ENCODE peak calls at places on chromosomes 1 and 21, in four cellular contexts. U is fibroblast of mammary gland, L is trophoblast cell, C is SK-N-SH. O is an unnamed sample.

GRCh38 chr1:11938722-11939526 is 4.4 kb downstream of the PLOD1 start:
- DNase-seq in U (no peak), L (no peak), C (peak), O (no peak)

GRCh38 chr21:17527240-17527639 is 14.4 kb downstream of the CXADR start:
- DNase-seq in U (no peak), L (no peak), C (peak), O (peak)

GRCh38 chr1:161885013-161885412 is 118.9 kb downstream of the ATF6 start:
- DNase-seq in U (peak), L (no peak), C (no peak), O (peak)

GRCh38 chr1:224641030-224641429 is 24.9 kb downstream of the CNIH3 start:
- DNase-seq in U (no peak), L (peak), C (no peak), O (no peak)

GRCh38 chr21:41460578-41461527 is 34.8 kb downstream of the MX1 start:
- DNase-seq in U (peak), L (peak), C (peak), O (no peak)

GRCh38 chr1:245715970-245716369 is 561.2 kb downstream of the KIF26B start:
- DNase-seq in U (peak), L (peak), C (no peak), O (no peak)

GRCh38 chr1:79037085-79037484 is 30.6 kb upstream of the ADGRL4 start:
- DNase-seq in U (no peak), L (no peak), C (no peak), O (no peak)

GRCh38 chr21:27143476-27143875 is 176.6 kb upstream of the ADAMTS5 start:
- DNase-seq in U (no peak), L (no peak), C (no peak), O (no peak)

GRCh38 chr1:96559707-96560588 is 161.6 kb upstream of the PTBP2 start:
- DNase-seq in U (peak), L (peak), C (no peak), O (peak)

GRCh38 chr1:244970236-244970652 is 105.9 kb upstream of the HNRNPU start:
- DNase-seq in U (peak), L (no peak), C (peak), O (peak)

GRCh38 chr1:55034476-55035133 is 4.7 kb upstream of the PCSK9 start:
- DNase-seq in U (no peak), L (no peak), C (no peak), O (no peak)

GRCh38 chr1:206471993-206472392 is 1.7 kb downstream of the IKBKE start:
- DNase-seq in U (no peak), L (no peak), C (no peak), O (no peak)

GRCh38 chr1:201719812-201720521 is 109.0 kb upstream of the IPO9 start:
- DNase-seq in U (peak), L (no peak), C (no peak), O (peak)

GRCh38 chr1:222814536-222815366 is at the start of gene DISP1:
- DNase-seq in U (peak), L (peak), C (peak), O (no peak)

GRCh38 chr21:42575111-42575510 is 61.5 kb downstream of the SLC37A1 start:
- DNase-seq in U (no peak), L (no peak), C (no peak), O (no peak)

GRCh38 chr1:87715471-87715870 is 386.8 kb downstream of the LMO4 start:
- DNase-seq in U (no peak), L (no peak), C (no peak), O (no peak)

GRCh38 chr1:242147096-242147976 is 148.4 kb upstream of the MAP1LC3C start:
- DNase-seq in U (peak), L (no peak), C (no peak), O (peak)

GRCh38 chr1:233620065-233620464 is 6.2 kb downstream of the KCNK1 start:
- DNase-seq in U (no peak), L (no peak), C (no peak), O (no peak)

GRCh38 chr1:118185083-118185899 is at the start of gene SPAG17:
- DNase-seq in U (peak), L (peak), C (peak), O (peak)

GRCh38 chr1:111133863-111134262 is 6.0 kb downstream of the DRAM2 start:
- DNase-seq in U (no peak), L (no peak), C (no peak), O (no peak)

GRCh38 chr21:37737996-37738395 is 178.3 kb downstream of the KCNJ6 start:
- DNase-seq in U (no peak), L (no peak), C (no peak), O (no peak)

GRCh38 chr1:15953791-15954201 is 22.1 kb downstream of the ZBTB17 start:
- DNase-seq in U (no peak), L (no peak), C (peak), O (no peak)

GRCh38 chr1:157199421-157199755 is 61.2 kb upstream of the ETV3 start:
- DNase-seq in U (no peak), L (peak), C (no peak), O (no peak)

GRCh38 chr1:64856564-64856963 is 109.8 kb downstream of the JAK1 start:
- DNase-seq in U (peak), L (no peak), C (no peak), O (no peak)

GRCh38 chr1:204744102-204744501 is 58.6 kb upstream of the LRRN2 start:
- DNase-seq in U (no peak), L (no peak), C (peak), O (no peak)
- H3K4me3 ChIP-seq in U (no peak), L (no peak), C (no peak), O (no peak)

DNA sequence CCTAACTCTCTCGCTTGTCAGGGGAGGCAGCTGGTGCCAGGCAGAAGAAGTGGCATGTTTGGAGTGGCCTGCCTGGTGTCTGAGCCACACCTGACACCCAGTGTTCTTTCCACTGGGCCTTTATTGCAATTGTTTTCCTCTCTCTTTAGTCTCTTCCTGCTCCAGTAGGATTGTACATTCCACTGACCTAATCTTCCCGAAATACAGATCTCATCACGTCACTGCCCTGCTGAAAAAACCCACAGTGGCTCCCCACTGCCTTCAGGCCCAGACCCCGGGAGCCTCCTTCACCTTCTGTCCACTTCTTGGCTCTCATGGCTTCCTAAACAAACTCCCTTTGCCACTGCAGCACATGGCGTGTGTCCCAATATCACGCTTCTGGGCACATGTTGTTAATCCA is 25.2 kb upstream of the ATP5PO start:
- DNase-seq in U (peak), L (no peak), C (no peak), O (peak)
- H3K4me3 ChIP-seq in U (no peak), L (no peak), C (no peak), O (no peak)

GRCh38 chr1:101238681-101239094 is 1.9 kb downstream of the S1PR1 start:
- DNase-seq in U (peak), L (peak), C (peak), O (peak)
- H3K4me3 ChIP-seq in U (peak), L (no peak), C (no peak), O (peak)

DNA sequence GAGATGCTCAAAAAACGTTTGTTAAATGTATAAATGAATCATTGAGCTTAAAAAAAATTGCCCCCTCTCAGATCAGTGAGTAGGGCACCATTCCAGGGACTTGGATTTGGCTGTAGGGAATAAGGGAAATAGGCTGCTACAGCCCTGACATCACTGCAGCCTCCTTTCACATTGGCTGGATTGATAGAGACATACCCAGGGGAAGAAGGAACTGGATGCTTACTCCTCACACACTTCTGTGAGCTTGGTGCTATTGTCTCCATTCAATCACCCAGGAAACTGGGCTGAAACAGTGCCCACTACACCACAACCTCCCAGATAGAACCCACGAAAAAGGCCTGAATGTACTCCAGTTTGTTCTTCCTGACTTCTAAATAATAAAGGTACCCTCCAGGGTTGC is 87.2 kb downstream of the TGFBR3 start:
- DNase-seq in U (peak), L (no peak), C (no peak), O (no peak)
- H3K4me3 ChIP-seq in U (no peak), L (no peak), C (no peak), O (no peak)

O was measured in retinal pigment epithelial cell.